ENCODE peak calls at places on chromosome 15, in four cellular contexts. One of them, this sample, is unnamed.

GRCh38 chr15:62426387-62426956 is 261.4 kb upstream of the C2CD4B start:
- DNase-seq in H9: no peak
- DNase-seq in mesendoderm: peak
- DNase-seq in H1: no peak
- DNase-seq in this sample: no peak

GRCh38 chr15:53527996-53528395 is 231.5 kb downstream of the WDR72 start:
- DNase-seq in H9: no peak
- DNase-seq in mesendoderm: peak
- DNase-seq in H1: no peak
- DNase-seq in this sample: no peak

GRCh38 chr15:37981781-37982180 is 47.3 kb downstream of the TMCO5A start:
- DNase-seq in H9: no peak
- DNase-seq in mesendoderm: peak
- DNase-seq in H1: no peak
- DNase-seq in this sample: peak

GRCh38 chr15:43204016-43204901 is 16.6 kb downstream of the EPB42 start:
- DNase-seq in H9: peak
- DNase-seq in mesendoderm: peak
- DNase-seq in H1: peak
- DNase-seq in this sample: peak

GRCh38 chr15:100703032-100703578 is 100.7 kb downstream of the ASB7 start:
- DNase-seq in H9: no peak
- DNase-seq in mesendoderm: peak
- DNase-seq in H1: no peak
- DNase-seq in this sample: peak

GRCh38 chr15:85439996-85440395 is 59.6 kb downstream of the AKAP13 start:
- DNase-seq in H9: no peak
- DNase-seq in mesendoderm: no peak
- DNase-seq in H1: no peak
- DNase-seq in this sample: no peak

GRCh38 chr15:77830041-77830440 is 197.3 kb upstream of the LINGO1 start:
- DNase-seq in H9: peak
- DNase-seq in mesendoderm: no peak
- DNase-seq in H1: no peak
- DNase-seq in this sample: peak

GRCh38 chr15:93209690-93210425 is 120.8 kb upstream of the RGMA start:
- DNase-seq in H9: no peak
- DNase-seq in mesendoderm: peak
- DNase-seq in H1: peak
- DNase-seq in this sample: no peak

DNA sequence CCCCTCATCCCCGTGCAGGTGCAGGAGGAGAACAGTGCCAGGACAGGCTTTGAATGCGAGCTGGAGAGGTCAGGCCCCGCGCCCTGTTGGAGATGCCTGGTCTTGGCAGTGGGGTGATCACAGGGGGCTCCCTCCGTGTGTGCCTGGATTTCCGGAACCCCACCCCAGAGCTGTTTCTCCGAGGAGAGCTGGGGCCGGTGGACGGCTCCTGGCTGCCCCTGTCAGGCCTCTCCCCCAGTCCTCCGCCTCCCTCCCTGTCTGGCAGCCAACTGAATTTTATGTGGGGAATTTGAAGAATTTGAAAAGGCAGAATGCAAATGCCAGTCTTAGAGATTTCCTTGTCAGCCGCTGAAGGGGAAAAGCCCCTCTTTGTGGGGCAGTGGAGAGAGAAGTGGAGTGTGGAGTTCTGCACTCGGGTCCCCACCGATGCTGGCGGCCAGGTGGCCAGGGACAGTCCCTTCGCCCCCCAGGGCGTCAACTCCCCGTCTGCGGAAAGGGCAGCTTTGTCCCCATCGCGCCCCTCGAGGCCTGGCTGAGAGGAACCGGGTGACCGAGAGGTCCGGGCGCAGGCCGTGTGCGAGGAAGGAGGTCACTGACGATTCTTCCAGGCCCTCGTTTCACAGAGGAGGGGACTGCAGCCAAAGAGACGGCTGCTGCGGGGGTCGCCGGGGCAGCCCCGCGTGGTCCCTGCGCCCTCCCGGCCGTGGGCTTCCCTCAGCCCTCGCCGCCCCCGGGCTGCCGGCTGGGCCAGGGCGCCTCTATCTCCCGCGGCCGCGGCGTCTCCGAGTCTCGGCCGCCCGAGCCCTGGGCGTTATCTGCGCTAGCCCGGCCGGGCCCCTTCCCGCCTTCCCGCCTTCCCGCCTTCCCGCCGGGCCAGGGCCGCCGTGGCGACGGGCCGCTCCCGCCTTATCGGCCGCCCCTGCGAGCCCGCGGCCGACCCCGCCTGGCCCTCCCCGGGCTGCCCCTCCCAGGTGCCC is 56.0 kb upstream of the LCTL start:
- DNase-seq in H9: peak
- DNase-seq in mesendoderm: peak
- DNase-seq in H1: peak
- DNase-seq in this sample: no peak
- H4K8ac ChIP-seq in H9: no peak
- H4K8ac ChIP-seq in mesendoderm: peak
- H4K8ac ChIP-seq in H1: peak
- H4K8ac ChIP-seq in this sample: peak

DNA sequence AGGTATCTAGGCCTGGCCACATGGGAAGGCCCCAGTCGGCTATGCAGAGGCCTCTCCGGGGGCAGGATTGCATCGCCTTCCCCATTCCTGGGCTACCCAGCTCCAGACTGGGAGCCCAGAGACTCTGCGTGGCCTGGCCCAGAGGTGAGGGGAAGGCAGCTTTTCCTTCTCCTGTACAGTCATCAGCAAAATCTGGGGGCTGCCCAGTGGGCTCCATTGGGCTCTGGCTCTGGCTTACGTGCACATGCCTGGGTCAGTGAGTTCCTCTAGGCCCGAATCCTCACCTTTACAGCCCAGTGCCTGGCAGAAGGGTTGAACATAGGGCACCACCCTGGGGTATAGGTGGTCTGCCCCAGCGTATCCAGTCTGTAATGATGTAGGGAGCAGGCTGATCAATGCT is 3.9 kb upstream of the ANKRD63 start:
- DNase-seq in H9: no peak
- DNase-seq in mesendoderm: peak
- DNase-seq in H1: no peak
- DNase-seq in this sample: no peak
- H4K8ac ChIP-seq in H9: no peak
- H4K8ac ChIP-seq in mesendoderm: no peak
- H4K8ac ChIP-seq in H1: no peak
- H4K8ac ChIP-seq in this sample: no peak

DNA sequence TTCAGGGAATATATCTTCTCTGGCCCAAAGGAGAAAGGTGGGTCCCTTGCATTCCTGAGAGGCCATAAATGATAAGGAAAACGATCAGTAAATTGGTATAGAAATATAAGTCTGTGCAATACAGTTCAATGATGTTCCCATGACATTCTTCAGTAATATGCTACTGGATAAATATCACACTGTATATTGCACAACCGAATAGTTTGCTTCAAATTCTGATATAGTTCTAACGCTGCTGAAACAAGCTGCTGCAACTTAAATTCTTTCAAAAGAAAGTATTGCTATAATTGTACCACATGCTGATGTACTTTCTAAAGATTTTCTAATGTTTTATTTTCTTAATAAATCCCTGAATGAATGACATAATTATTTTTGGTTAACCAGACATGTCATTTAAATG is 44.7 kb downstream of the FGF7 start:
- DNase-seq in H9: no peak
- DNase-seq in mesendoderm: no peak
- DNase-seq in H1: no peak
- DNase-seq in this sample: no peak
- H4K8ac ChIP-seq in H9: no peak
- H4K8ac ChIP-seq in mesendoderm: no peak
- H4K8ac ChIP-seq in H1: no peak
- H4K8ac ChIP-seq in this sample: no peak

GRCh38 chr15:94844533-94845390 is 613.4 kb downstream of the MCTP2 start:
- DNase-seq in H9: peak
- DNase-seq in mesendoderm: peak
- DNase-seq in H1: peak
- DNase-seq in this sample: no peak
- H4K8ac ChIP-seq in H9: no peak
- H4K8ac ChIP-seq in mesendoderm: no peak
- H4K8ac ChIP-seq in H1: peak
- H4K8ac ChIP-seq in this sample: no peak

GRCh38 chr15:39336926-39337325 is 244.0 kb upstream of the THBS1 start:
- DNase-seq in H9: no peak
- DNase-seq in mesendoderm: no peak
- DNase-seq in H1: no peak
- DNase-seq in this sample: no peak

GRCh38 chr15:39331584-39331983 is 249.3 kb upstream of the THBS1 start:
- DNase-seq in H9: no peak
- DNase-seq in mesendoderm: no peak
- DNase-seq in H1: no peak
- DNase-seq in this sample: no peak

GRCh38 chr15:39338251-39338650 is 242.6 kb upstream of the THBS1 start:
- DNase-seq in H9: no peak
- DNase-seq in mesendoderm: no peak
- DNase-seq in H1: no peak
- DNase-seq in this sample: no peak

GRCh38 chr15:39333393-39333792 is 247.5 kb upstream of the THBS1 start:
- DNase-seq in H9: no peak
- DNase-seq in mesendoderm: no peak
- DNase-seq in H1: no peak
- DNase-seq in this sample: no peak

DNA sequence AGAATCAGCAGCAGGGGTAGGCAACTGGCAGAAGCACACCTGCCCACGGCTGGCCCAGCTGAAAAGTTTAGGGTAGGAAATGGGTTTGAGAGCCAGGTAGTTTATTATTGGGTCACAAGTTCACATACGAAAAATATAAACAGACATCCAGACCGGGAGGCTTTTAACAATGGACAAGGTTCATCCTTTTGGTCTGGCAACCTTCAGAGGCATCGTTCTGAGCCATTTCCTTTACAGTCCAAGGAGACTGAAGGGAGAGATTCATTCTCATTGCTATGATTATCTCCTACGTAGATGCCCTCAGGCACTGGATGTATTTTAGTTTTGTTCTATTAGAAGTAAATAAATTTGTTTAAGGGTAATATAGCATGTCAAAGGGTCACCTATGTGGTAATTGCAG is 248.0 kb upstream of the THBS1 start:
- DNase-seq in H9: no peak
- DNase-seq in mesendoderm: no peak
- DNase-seq in H1: no peak
- DNase-seq in this sample: no peak
- H4K8ac ChIP-seq in H9: no peak
- H4K8ac ChIP-seq in mesendoderm: no peak
- H4K8ac ChIP-seq in H1: no peak
- H4K8ac ChIP-seq in this sample: no peak

DNA sequence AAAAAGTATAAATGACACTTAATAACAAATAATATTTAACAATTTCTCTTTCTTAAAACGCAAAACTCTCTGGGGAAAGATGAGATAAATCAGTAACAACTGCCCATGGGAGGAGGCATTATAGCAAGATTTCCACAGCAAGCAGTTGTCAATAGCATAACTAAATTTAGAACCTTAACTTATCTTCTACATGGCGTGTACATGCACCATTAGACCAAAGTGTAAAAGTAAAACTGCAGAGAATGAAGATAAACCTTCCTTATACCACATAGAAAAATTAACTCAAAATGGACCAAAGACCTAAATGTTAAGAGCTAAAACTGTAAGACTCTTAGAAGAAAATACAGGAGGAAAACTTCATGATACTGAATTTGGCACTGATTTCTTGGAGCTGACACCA is 39.9 kb downstream of the MYO5A start:
- DNase-seq in H9: no peak
- DNase-seq in mesendoderm: no peak
- DNase-seq in H1: no peak
- DNase-seq in this sample: no peak
- H4K8ac ChIP-seq in H9: no peak
- H4K8ac ChIP-seq in mesendoderm: no peak
- H4K8ac ChIP-seq in H1: no peak
- H4K8ac ChIP-seq in this sample: no peak

DNA sequence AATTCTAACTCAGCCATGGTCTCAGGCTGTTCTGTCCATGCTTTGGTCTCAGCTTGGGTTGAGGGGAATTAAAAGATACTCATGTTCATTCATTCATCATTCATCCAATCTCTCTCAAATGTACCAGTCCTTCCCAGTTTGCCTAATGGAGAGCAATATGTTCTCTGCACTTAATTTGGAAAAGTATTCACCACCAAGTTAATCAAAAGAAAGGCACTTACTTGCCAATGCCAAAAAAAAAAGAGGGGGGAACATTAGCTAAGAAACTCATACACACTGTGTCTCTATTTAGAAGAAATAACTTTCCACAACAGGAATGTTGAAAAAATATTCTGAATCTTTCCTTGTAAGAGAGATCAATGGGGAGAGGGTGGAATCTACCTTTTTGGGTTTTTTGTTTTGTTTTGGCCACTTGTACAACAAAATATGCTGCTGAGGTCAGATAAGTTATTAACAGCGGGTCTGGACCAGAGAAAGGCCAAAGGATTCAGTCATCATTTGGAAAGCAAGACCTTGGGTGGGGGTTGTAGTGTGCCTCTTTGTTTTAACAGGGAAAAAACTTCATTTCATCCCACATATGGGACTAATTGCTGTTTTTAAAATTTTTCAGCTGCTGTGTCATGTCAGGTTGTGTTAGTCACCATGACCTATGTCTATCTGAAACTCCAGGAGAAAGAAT is 152.3 kb downstream of the FBN1 start:
- DNase-seq in H9: no peak
- DNase-seq in mesendoderm: no peak
- DNase-seq in H1: no peak
- DNase-seq in this sample: peak
- H4K8ac ChIP-seq in H9: no peak
- H4K8ac ChIP-seq in mesendoderm: no peak
- H4K8ac ChIP-seq in H1: no peak
- H4K8ac ChIP-seq in this sample: peak

GRCh38 chr15:59199775-59200465 is 6.7 kb upstream of the LDHAL6B start:
- DNase-seq in H9: no peak
- DNase-seq in mesendoderm: no peak
- DNase-seq in H1: no peak
- DNase-seq in this sample: peak
- H4K8ac ChIP-seq in H9: no peak
- H4K8ac ChIP-seq in mesendoderm: no peak
- H4K8ac ChIP-seq in H1: no peak
- H4K8ac ChIP-seq in this sample: peak

GRCh38 chr15:48402778-48403177 is 71.5 kb downstream of the DUT start:
- DNase-seq in H9: no peak
- DNase-seq in mesendoderm: no peak
- DNase-seq in H1: no peak
- DNase-seq in this sample: no peak
- H4K8ac ChIP-seq in H9: no peak
- H4K8ac ChIP-seq in mesendoderm: no peak
- H4K8ac ChIP-seq in H1: no peak
- H4K8ac ChIP-seq in this sample: no peak

DNA sequence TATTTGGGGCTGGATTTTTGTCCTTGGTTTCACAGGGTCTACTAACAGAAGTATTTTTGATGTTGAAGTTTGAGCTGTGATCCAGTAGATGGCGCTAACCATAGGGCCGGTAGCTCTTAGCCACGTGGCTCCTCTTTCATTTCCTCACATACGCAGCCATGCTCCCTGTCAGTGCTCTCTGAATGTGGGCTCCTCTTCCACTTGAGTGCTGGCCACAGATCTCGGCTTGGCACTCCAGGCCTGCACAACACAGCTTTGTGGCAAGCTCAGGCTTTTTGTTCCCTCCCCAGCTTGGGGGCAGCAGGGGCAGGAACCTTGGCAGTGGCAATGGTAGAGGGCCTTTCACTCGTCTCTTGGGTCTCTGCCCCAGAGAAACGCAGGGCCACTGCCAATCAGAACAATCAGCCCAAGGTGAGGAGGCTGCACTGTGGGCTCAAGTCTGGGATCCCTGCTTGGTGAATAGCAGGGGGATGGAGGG is 18.6 kb upstream of the DNAAF4 start:
- DNase-seq in H9: peak
- DNase-seq in mesendoderm: peak
- DNase-seq in H1: peak
- DNase-seq in this sample: peak
- H4K8ac ChIP-seq in H9: no peak
- H4K8ac ChIP-seq in mesendoderm: no peak
- H4K8ac ChIP-seq in H1: peak
- H4K8ac ChIP-seq in this sample: peak

This sample was measured in IMR-90.